ENCODE peak calls at places on chromosomes 6 and 20, in four cellular contexts. I, B, G and P are unnamed samples.

GRCh38 chr6:827431-827830 is 134.5 kb upstream of the EXOC2 start:
- DNase-seq in G (peak), I (no peak), B (no peak), P (no peak)

GRCh38 chr20:38751360-38751976 is 3.2 kb downstream of the ACTR5 start:
- DNase-seq in G (peak), B (no peak), I (no peak), P (peak)

GRCh38 chr6:15285682-15286294 is 39.9 kb downstream of the JARID2 start:
- DNase-seq in B (no peak), G (no peak), I (no peak), P (no peak)

GRCh38 chr6:27667016-27667415 is 194.1 kb upstream of the ZNF184 start:
- DNase-seq in I (no peak), B (no peak), G (no peak), P (no peak)

GRCh38 chr6:10138917-10139316 is 276.0 kb downstream of the TFAP2A start:
- DNase-seq in G (peak), B (no peak), I (no peak), P (no peak)

GRCh38 chr6:82611751-82612150 is 248.1 kb downstream of the TPBG start:
- DNase-seq in G (no peak), I (no peak), B (no peak), P (no peak)

GRCh38 chr6:41704656-41705328 is 30.6 kb downstream of the TFEB start:
- DNase-seq in G (peak), I (no peak), B (no peak), P (no peak)

GRCh38 chr6:159324599-159324998 is 155.4 kb downstream of the FNDC1 start:
- DNase-seq in I (no peak), B (no peak), G (no peak), P (no peak)

GRCh38 chr6:87199787-87200186 is 44.4 kb downstream of the ZNF292 start:
- DNase-seq in B (no peak), G (no peak), I (no peak), P (no peak)

GRCh38 chr20:36313936-36314335 is 7.8 kb downstream of the DLGAP4 start:
- DNase-seq in G (no peak), I (peak), B (no peak), P (no peak)

GRCh38 chr6:2877057-2877882 is 25.8 kb downstream of the SERPINB9 start:
- DNase-seq in B (no peak), G (no peak), I (no peak), P (no peak)

GRCh38 chr20:5913166-5913565 is 37.2 kb downstream of the TRMT6 start:
- DNase-seq in G (no peak), I (no peak), B (no peak), P (no peak)

GRCh38 chr6:139308284-139308916 is 16.6 kb upstream of the TXLNB start:
- DNase-seq in B (no peak), I (no peak), G (no peak), P (no peak)

GRCh38 chr6:48027704-48028435 is 83.1 kb downstream of the PTCHD4 start:
- DNase-seq in B (no peak), G (peak), I (no peak), P (peak)

GRCh38 chr6:125191916-125192609 is 38.5 kb downstream of the TPD52L1 start:
- DNase-seq in G (peak), I (peak), B (no peak), P (peak)

GRCh38 chr6:62150048-62150663 is 135.9 kb downstream of the KHDRBS2 start:
- DNase-seq in G (peak), B (peak), I (peak), P (peak)

GRCh38 chr6:158819977-158820632 is 937 bp upstream of the EZR start:
- DNase-seq in B (no peak), I (peak), G (no peak), P (no peak)

GRCh38 chr20:63690898-63691710 is 5.3 kb upstream of the TNFRSF6B start:
- DNase-seq in G (no peak), I (no peak), B (no peak), P (no peak)

GRCh38 chr20:34710568-34710839 is 6.4 kb downstream of the TP53INP2 start:
- DNase-seq in I (no peak), G (no peak), B (no peak), P (no peak)

GRCh38 chr20:34581341-34582189 is 23.0 kb downstream of the MAP1LC3A start:
- DNase-seq in B (no peak), I (no peak), G (peak), P (peak)

GRCh38 chr6:34021839-34022190 is 124.1 kb downstream of the GRM4 start:
- DNase-seq in G (no peak), I (no peak), B (no peak), P (no peak)

GRCh38 chr6:99393366-99393697 is 663 bp downstream of the COQ3 start:
- DNase-seq in G (no peak), I (no peak), B (no peak), P (no peak)

GRCh38 chr6:28725890-28726348 is 197.9 kb downstream of the TRIM27 start:
- DNase-seq in I (no peak), G (no peak), B (peak), P (peak)

GRCh38 chr6:112237644-112238043 is 16.7 kb downstream of the LAMA4 start:
- DNase-seq in G (no peak), B (no peak), I (no peak), P (no peak)

GRCh38 chr20:20548527-20549266 is 163.7 kb downstream of the RALGAPA2 start:
- DNase-seq in I (no peak), B (peak), G (no peak), P (no peak)

GRCh38 chr6:106476326-106477105 is 116.0 kb downstream of the CRYBG1 start:
- DNase-seq in B (no peak), G (no peak), I (no peak), P (no peak)

GRCh38 chr6:16343593-16343992 is 105.2 kb downstream of the GMPR start:
- DNase-seq in B (no peak), I (no peak), G (no peak), P (no peak)

GRCh38 chr6:42911171-42912021 is 4.5 kb upstream of the PTCRA start:
- DNase-seq in I (no peak), G (no peak), B (no peak), P (no peak)
- TF ChIP-seq CTCF in I (no peak), G (no peak), B (no peak), P (no peak)

GRCh38 chr20:41391587-41392001 is 25.0 kb upstream of the EMILIN3 start:
- DNase-seq in I (no peak), G (no peak), B (no peak), P (no peak)

GRCh38 chr20:41390889-41391288 is 24.3 kb upstream of the EMILIN3 start:
- DNase-seq in I (no peak), B (no peak), G (no peak), P (no peak)

GRCh38 chr20:41392295-41392694 is 25.7 kb upstream of the EMILIN3 start:
- DNase-seq in G (no peak), B (no peak), I (no peak), P (no peak)

GRCh38 chr20:41386502-41387427 is 20.1 kb upstream of the EMILIN3 start:
- DNase-seq in G (no peak), I (no peak), B (no peak), P (no peak)

DNA sequence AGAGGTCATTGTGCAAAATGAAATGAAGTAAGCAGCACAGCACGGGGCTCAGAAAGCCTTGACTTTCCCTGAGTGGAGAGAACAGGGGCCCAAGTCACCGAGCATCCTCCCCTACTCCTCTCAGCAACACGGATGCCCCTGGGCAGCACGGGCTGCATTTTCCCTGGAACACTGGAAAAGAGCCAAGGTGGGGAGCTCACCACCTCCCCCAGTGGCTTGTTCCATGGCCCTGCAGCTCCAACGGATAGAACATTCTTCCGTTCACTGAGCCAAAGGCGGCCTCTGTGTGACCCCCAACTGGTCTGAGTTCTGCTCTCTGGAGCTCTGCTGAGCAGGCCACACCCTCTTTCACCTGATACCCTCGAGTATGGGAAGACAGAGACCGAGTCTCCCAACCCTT is 20.8 kb upstream of the EMILIN3 start:
- DNase-seq in G (no peak), I (no peak), B (no peak), P (no peak)
- TF ChIP-seq CTCF in G (no peak), I (no peak), B (no peak), P (no peak)

GRCh38 chr6:88236961-88237360 is 70.8 kb upstream of the CNR1 start:
- DNase-seq in B (no peak), G (no peak), I (no peak), P (no peak)

GRCh38 chr6:88232753-88233152 is 66.6 kb upstream of the CNR1 start:
- DNase-seq in B (no peak), G (no peak), I (no peak), P (no peak)

GRCh38 chr6:88238901-88239300 is 72.8 kb upstream of the CNR1 start:
- DNase-seq in I (no peak), G (no peak), B (no peak), P (no peak)

DNA sequence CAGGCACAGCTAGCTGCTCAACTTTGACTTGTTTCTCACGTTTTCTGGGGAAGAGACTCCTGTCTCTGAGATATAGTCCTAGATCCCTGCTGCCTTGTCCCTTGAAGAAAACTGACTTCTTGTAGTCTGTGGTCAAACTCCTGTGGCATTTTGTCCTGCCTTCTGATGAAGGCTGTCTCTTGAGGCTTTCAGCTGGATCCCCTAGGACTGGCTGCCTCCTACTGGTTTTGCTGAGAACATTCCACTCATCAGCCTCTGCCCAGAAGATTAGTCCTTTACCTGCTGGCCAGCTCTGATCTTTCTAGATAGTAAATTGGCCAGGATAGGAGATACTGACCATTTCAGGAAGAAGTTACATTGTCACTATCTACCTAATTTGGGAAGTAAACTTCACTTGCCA is 71.9 kb upstream of the CNR1 start:
- DNase-seq in B (no peak), G (peak), I (peak), P (peak)
- TF ChIP-seq CTCF in B (peak), G (peak), I (no peak), P (peak)

DNA sequence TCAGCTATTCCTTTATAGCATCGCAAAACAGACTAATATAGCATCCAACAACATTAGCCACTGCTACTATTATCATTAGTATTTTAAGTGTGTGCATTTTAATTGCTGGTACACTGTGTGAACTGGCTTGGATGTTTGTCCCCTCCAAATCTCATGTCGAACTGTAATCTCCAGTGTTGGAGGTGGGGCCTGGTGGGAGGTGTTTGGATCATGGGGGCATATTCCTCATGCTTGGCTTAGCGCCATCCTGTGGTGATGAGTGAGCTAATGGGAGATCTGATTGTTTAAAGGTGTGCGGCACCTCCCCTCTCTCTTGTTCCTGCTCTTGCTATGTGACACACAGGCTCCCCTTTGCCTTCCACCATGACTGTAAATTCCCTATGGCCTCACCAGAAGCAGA is 12.4 kb upstream of the OSER1 start:
- DNase-seq in B (no peak), I (no peak), G (no peak), P (peak)
- TF ChIP-seq CTCF in B (no peak), I (no peak), G (no peak), P (no peak)

GRCh38 chr20:40966516-40967185 is 62.0 kb upstream of the TOP1 start:
- DNase-seq in I (no peak), B (no peak), G (no peak), P (no peak)

GRCh38 chr20:40963505-40963845 is 65.1 kb upstream of the TOP1 start:
- DNase-seq in B (no peak), G (no peak), I (no peak), P (no peak)

GRCh38 chr20:40965671-40966070 is 63.0 kb upstream of the TOP1 start:
- DNase-seq in I (no peak), B (no peak), G (no peak), P (no peak)

GRCh38 chr20:40962733-40963504 is 65.7 kb upstream of the TOP1 start:
- DNase-seq in I (peak), G (peak), B (peak), P (peak)

GRCh38 chr20:40966103-40966502 is 62.5 kb upstream of the TOP1 start:
- DNase-seq in B (no peak), G (peak), I (no peak), P (no peak)
- TF ChIP-seq CTCF in B (no peak), G (peak), I (no peak), P (no peak)

GRCh38 chr6:26103770-26104456 is 16.7 kb downstream of the HFE start:
- DNase-seq in I (peak), B (peak), G (peak), P (peak)
- TF ChIP-seq CTCF in I (no peak), B (peak), G (peak), P (peak)

GRCh38 chr20:50659975-50660670 is 31.2 kb downstream of the RIPOR3 start:
- DNase-seq in I (no peak), G (no peak), B (no peak), P (no peak)

GRCh38 chr20:50666709-50667310 is 24.5 kb downstream of the RIPOR3 start:
- DNase-seq in B (no peak), G (no peak), I (no peak), P (no peak)

GRCh38 chr20:50664248-50664647 is 27.1 kb downstream of the RIPOR3 start:
- DNase-seq in I (no peak), B (no peak), G (no peak), P (no peak)

GRCh38 chr20:50658804-50659380 is 32.5 kb downstream of the RIPOR3 start:
- DNase-seq in I (no peak), B (peak), G (no peak), P (no peak)

DNA sequence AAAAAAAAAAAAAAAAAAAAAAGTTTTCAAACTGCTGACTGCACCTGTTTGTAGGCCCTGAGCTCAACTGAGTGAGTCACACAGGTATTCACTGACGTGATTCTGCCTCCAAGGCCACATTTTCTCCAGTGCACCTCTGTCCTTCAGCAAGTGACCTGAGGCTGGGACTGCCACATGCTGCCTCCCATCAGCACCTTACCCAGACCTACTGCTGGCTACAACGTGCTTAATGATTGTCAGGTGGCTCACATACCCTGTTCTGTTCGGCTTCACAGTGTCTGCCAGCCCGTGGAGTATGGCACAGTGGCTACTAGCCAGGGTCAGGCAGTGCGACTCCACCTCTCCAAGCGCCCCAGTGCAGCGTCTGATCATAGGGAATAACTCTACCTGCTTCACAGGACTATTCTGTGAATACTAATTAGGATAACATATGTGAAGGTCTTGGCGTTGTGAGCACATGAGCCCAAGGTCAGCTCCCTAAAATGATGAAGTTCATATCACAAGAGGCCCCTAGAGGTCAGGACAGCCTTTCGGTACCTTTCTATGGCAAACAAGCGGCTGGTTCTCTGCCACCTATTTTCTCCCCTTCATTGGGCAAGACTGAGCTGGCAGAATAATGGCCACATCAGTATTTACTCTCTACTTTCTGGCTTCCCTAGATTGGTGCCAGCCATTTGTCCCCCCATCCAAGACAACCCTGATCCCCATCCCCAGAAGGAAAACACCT is 28.1 kb downstream of the RIPOR3 start:
- DNase-seq in G (peak), B (peak), I (peak), P (peak)
- TF ChIP-seq CTCF in G (peak), B (peak), I (no peak), P (no peak)

GRCh38 chr6:56551409-56552120 is 91.1 kb downstream of the DST start:
- DNase-seq in B (no peak), G (no peak), I (no peak), P (no peak)

GRCh38 chr6:56550307-56550706 is 92.4 kb downstream of the DST start:
- DNase-seq in I (no peak), B (no peak), G (no peak), P (no peak)

GRCh38 chr6:56552212-56553130 is 90.2 kb downstream of the DST start:
- DNase-seq in G (no peak), I (no peak), B (no peak), P (no peak)

GRCh38 chr6:56547687-56548086 is 95.0 kb downstream of the DST start:
- DNase-seq in B (no peak), I (no peak), G (no peak), P (no peak)

GRCh38 chr6:56549014-56549413 is 93.7 kb downstream of the DST start:
- DNase-seq in I (no peak), B (no peak), G (no peak), P (no peak)
- TF ChIP-seq CTCF in I (no peak), B (peak), G (no peak), P (no peak)